ENCODE peak calls at places on chromosome 10, in ten cellular contexts. One of them, this sample, is unnamed.
A peak's percentile ranks its signal among the peaks of the same experiment; 100 is the strongest.

GRCh38 chr10:102635377-102635776 is 8.9 kb upstream of the TRIM8 start:
- DNase-seq in activated T-helper 1 cell treated with anti-CD3 and anti-CD28 coated beads, Interleukin-12 subunit alpha, Interleukin-12 subunit beta, Interleukin-2, Interleukin-4 antibody, amounts not matched to agents 30 ng/mL and 10 ng/mL and 1 ng/mL, durations not matched to agents 14 hours and 24 hours and 36 hours: no peak
- DNase-seq in NCI-H748 treated with DMSO at 0.1 percent for 48 hours: no peak
- DNase-seq in Peyer's patch: no peak
- DNase-seq in neural crest cell: no peak
- DNase-seq in GF-D8: peak; percentile 78
- DNase-seq in fibroblast of the aortic adventitia: no peak
- DNase-seq in AG04450: no peak
- DNase-seq in activated CD4-positive, CD25-positive, alpha-beta regulatory T cell: no peak
- DNase-seq in SW480: no peak
- DNase-seq in this sample: no peak

GRCh38 chr10:32445036-32445435 is 904 bp upstream of the CCDC7 start:
- DNase-seq in fibroblast of the aortic adventitia: peak; percentile 5
- DNase-seq in GF-D8: no peak
- DNase-seq in AG04450: no peak
- DNase-seq in Peyer's patch: no peak
- DNase-seq in NCI-H748 treated with DMSO at 0.1 percent for 48 hours: no peak
- DNase-seq in SW480: no peak
- DNase-seq in activated T-helper 1 cell treated with anti-CD3 and anti-CD28 coated beads, Interleukin-12 subunit alpha, Interleukin-12 subunit beta, Interleukin-2, Interleukin-4 antibody, amounts not matched to agents 30 ng/mL and 10 ng/mL and 1 ng/mL, durations not matched to agents 14 hours and 24 hours and 36 hours: no peak
- DNase-seq in activated CD4-positive, CD25-positive, alpha-beta regulatory T cell: no peak
- DNase-seq in neural crest cell: no peak
- DNase-seq in this sample: peak; percentile 8

GRCh38 chr10:45383682-45384320 is 9.8 kb downstream of the ALOX5 start:
- DNase-seq in SW480: no peak
- DNase-seq in activated CD4-positive, CD25-positive, alpha-beta regulatory T cell: no peak
- DNase-seq in GF-D8: no peak
- DNase-seq in neural crest cell: no peak
- DNase-seq in AG04450: no peak
- DNase-seq in activated T-helper 1 cell treated with anti-CD3 and anti-CD28 coated beads, Interleukin-12 subunit alpha, Interleukin-12 subunit beta, Interleukin-2, Interleukin-4 antibody, amounts not matched to agents 30 ng/mL and 10 ng/mL and 1 ng/mL, durations not matched to agents 14 hours and 24 hours and 36 hours: no peak
- DNase-seq in fibroblast of the aortic adventitia: no peak
- DNase-seq in NCI-H748 treated with DMSO at 0.1 percent for 48 hours: no peak
- DNase-seq in Peyer's patch: no peak
- DNase-seq in this sample: no peak

GRCh38 chr10:115948415-115948814 is 324.6 kb downstream of the GFRA1 start:
- DNase-seq in SW480: no peak
- DNase-seq in neural crest cell: no peak
- DNase-seq in activated T-helper 1 cell treated with anti-CD3 and anti-CD28 coated beads, Interleukin-12 subunit alpha, Interleukin-12 subunit beta, Interleukin-2, Interleukin-4 antibody, amounts not matched to agents 30 ng/mL and 10 ng/mL and 1 ng/mL, durations not matched to agents 14 hours and 24 hours and 36 hours: no peak
- DNase-seq in NCI-H748 treated with DMSO at 0.1 percent for 48 hours: no peak
- DNase-seq in GF-D8: no peak
- DNase-seq in Peyer's patch: no peak
- DNase-seq in fibroblast of the aortic adventitia: peak; percentile 47
- DNase-seq in activated CD4-positive, CD25-positive, alpha-beta regulatory T cell: no peak
- DNase-seq in AG04450: no peak
- DNase-seq in this sample: peak; percentile 66

GRCh38 chr10:12961416-12961815 is 40.1 kb downstream of the CCDC3 start:
- DNase-seq in activated CD4-positive, CD25-positive, alpha-beta regulatory T cell: no peak
- DNase-seq in SW480: no peak
- DNase-seq in neural crest cell: no peak
- DNase-seq in GF-D8: no peak
- DNase-seq in AG04450: no peak
- DNase-seq in activated T-helper 1 cell treated with anti-CD3 and anti-CD28 coated beads, Interleukin-12 subunit alpha, Interleukin-12 subunit beta, Interleukin-2, Interleukin-4 antibody, amounts not matched to agents 30 ng/mL and 10 ng/mL and 1 ng/mL, durations not matched to agents 14 hours and 24 hours and 36 hours: no peak
- DNase-seq in Peyer's patch: no peak
- DNase-seq in fibroblast of the aortic adventitia: no peak
- DNase-seq in NCI-H748 treated with DMSO at 0.1 percent for 48 hours: no peak
- DNase-seq in this sample: no peak

GRCh38 chr10:113424304-113424721 is 128.5 kb upstream of the HABP2 start:
- DNase-seq in activated T-helper 1 cell treated with anti-CD3 and anti-CD28 coated beads, Interleukin-12 subunit alpha, Interleukin-12 subunit beta, Interleukin-2, Interleukin-4 antibody, amounts not matched to agents 30 ng/mL and 10 ng/mL and 1 ng/mL, durations not matched to agents 14 hours and 24 hours and 36 hours: no peak
- DNase-seq in activated CD4-positive, CD25-positive, alpha-beta regulatory T cell: no peak
- DNase-seq in AG04450: no peak
- DNase-seq in NCI-H748 treated with DMSO at 0.1 percent for 48 hours: no peak
- DNase-seq in SW480: no peak
- DNase-seq in Peyer's patch: no peak
- DNase-seq in fibroblast of the aortic adventitia: no peak
- DNase-seq in neural crest cell: no peak
- DNase-seq in GF-D8: no peak
- DNase-seq in this sample: peak; percentile 55

GRCh38 chr10:5442056-5442989 is 30.0 kb downstream of the NET1 start:
- DNase-seq in activated CD4-positive, CD25-positive, alpha-beta regulatory T cell: no peak
- DNase-seq in SW480: peak; percentile 69
- DNase-seq in activated T-helper 1 cell treated with anti-CD3 and anti-CD28 coated beads, Interleukin-12 subunit alpha, Interleukin-12 subunit beta, Interleukin-2, Interleukin-4 antibody, amounts not matched to agents 30 ng/mL and 10 ng/mL and 1 ng/mL, durations not matched to agents 14 hours and 24 hours and 36 hours: peak; percentile 27
- DNase-seq in Peyer's patch: no peak
- DNase-seq in GF-D8: peak; percentile 28
- DNase-seq in fibroblast of the aortic adventitia: peak; percentile 77
- DNase-seq in NCI-H748 treated with DMSO at 0.1 percent for 48 hours: peak; percentile 42
- DNase-seq in AG04450: no peak
- DNase-seq in neural crest cell: peak; percentile 31
- DNase-seq in this sample: peak; percentile 62

GRCh38 chr10:86265877-86266259 is 100.7 kb downstream of the GRID1 start:
- DNase-seq in fibroblast of the aortic adventitia: no peak
- DNase-seq in AG04450: no peak
- DNase-seq in GF-D8: no peak
- DNase-seq in Peyer's patch: peak; percentile 22
- DNase-seq in NCI-H748 treated with DMSO at 0.1 percent for 48 hours: no peak
- DNase-seq in activated T-helper 1 cell treated with anti-CD3 and anti-CD28 coated beads, Interleukin-12 subunit alpha, Interleukin-12 subunit beta, Interleukin-2, Interleukin-4 antibody, amounts not matched to agents 30 ng/mL and 10 ng/mL and 1 ng/mL, durations not matched to agents 14 hours and 24 hours and 36 hours: no peak
- DNase-seq in neural crest cell: no peak
- DNase-seq in activated CD4-positive, CD25-positive, alpha-beta regulatory T cell: no peak
- DNase-seq in SW480: no peak
- DNase-seq in this sample: no peak

GRCh38 chr10:72259491-72260214 is 14.1 kb upstream of the DDIT4 start:
- DNase-seq in activated CD4-positive, CD25-positive, alpha-beta regulatory T cell: no peak
- DNase-seq in SW480: no peak
- DNase-seq in AG04450: no peak
- DNase-seq in NCI-H748 treated with DMSO at 0.1 percent for 48 hours: no peak
- DNase-seq in activated T-helper 1 cell treated with anti-CD3 and anti-CD28 coated beads, Interleukin-12 subunit alpha, Interleukin-12 subunit beta, Interleukin-2, Interleukin-4 antibody, amounts not matched to agents 30 ng/mL and 10 ng/mL and 1 ng/mL, durations not matched to agents 14 hours and 24 hours and 36 hours: no peak
- DNase-seq in neural crest cell: no peak
- DNase-seq in fibroblast of the aortic adventitia: peak; percentile 81
- DNase-seq in GF-D8: no peak
- DNase-seq in Peyer's patch: no peak
- DNase-seq in this sample: peak; percentile 61

GRCh38 chr10:29734640-29734979 is 99.8 kb upstream of the SVIL start:
- DNase-seq in Peyer's patch: no peak
- DNase-seq in SW480: no peak
- DNase-seq in activated T-helper 1 cell treated with anti-CD3 and anti-CD28 coated beads, Interleukin-12 subunit alpha, Interleukin-12 subunit beta, Interleukin-2, Interleukin-4 antibody, amounts not matched to agents 30 ng/mL and 10 ng/mL and 1 ng/mL, durations not matched to agents 14 hours and 24 hours and 36 hours: no peak
- DNase-seq in fibroblast of the aortic adventitia: peak; percentile 47
- DNase-seq in AG04450: no peak
- DNase-seq in GF-D8: no peak
- DNase-seq in neural crest cell: no peak
- DNase-seq in activated CD4-positive, CD25-positive, alpha-beta regulatory T cell: no peak
- DNase-seq in NCI-H748 treated with DMSO at 0.1 percent for 48 hours: no peak
- DNase-seq in this sample: no peak

GRCh38 chr10:129743738-129744133 is 220.3 kb downstream of the EBF3 start:
- DNase-seq in GF-D8: no peak
- DNase-seq in NCI-H748 treated with DMSO at 0.1 percent for 48 hours: no peak
- DNase-seq in Peyer's patch: peak; percentile 25
- DNase-seq in SW480: no peak
- DNase-seq in neural crest cell: no peak
- DNase-seq in activated CD4-positive, CD25-positive, alpha-beta regulatory T cell: no peak
- DNase-seq in AG04450: no peak
- DNase-seq in activated T-helper 1 cell treated with anti-CD3 and anti-CD28 coated beads, Interleukin-12 subunit alpha, Interleukin-12 subunit beta, Interleukin-2, Interleukin-4 antibody, amounts not matched to agents 30 ng/mL and 10 ng/mL and 1 ng/mL, durations not matched to agents 14 hours and 24 hours and 36 hours: no peak
- DNase-seq in fibroblast of the aortic adventitia: no peak
- DNase-seq in this sample: no peak

GRCh38 chr10:132534348-132535064 is 3.1 kb upstream of the INPP5A start:
- DNase-seq in NCI-H748 treated with DMSO at 0.1 percent for 48 hours: no peak
- DNase-seq in AG04450: no peak
- DNase-seq in fibroblast of the aortic adventitia: no peak
- DNase-seq in activated T-helper 1 cell treated with anti-CD3 and anti-CD28 coated beads, Interleukin-12 subunit alpha, Interleukin-12 subunit beta, Interleukin-2, Interleukin-4 antibody, amounts not matched to agents 30 ng/mL and 10 ng/mL and 1 ng/mL, durations not matched to agents 14 hours and 24 hours and 36 hours: no peak
- DNase-seq in activated CD4-positive, CD25-positive, alpha-beta regulatory T cell: no peak
- DNase-seq in neural crest cell: no peak
- DNase-seq in GF-D8: no peak
- DNase-seq in Peyer's patch: no peak
- DNase-seq in SW480: no peak
- DNase-seq in this sample: no peak

GRCh38 chr10:17038627-17039026 is 91.0 kb downstream of the CUBN start:
- DNase-seq in AG04450: no peak
- DNase-seq in neural crest cell: no peak
- DNase-seq in Peyer's patch: peak; percentile 56
- DNase-seq in activated CD4-positive, CD25-positive, alpha-beta regulatory T cell: no peak
- DNase-seq in activated T-helper 1 cell treated with anti-CD3 and anti-CD28 coated beads, Interleukin-12 subunit alpha, Interleukin-12 subunit beta, Interleukin-2, Interleukin-4 antibody, amounts not matched to agents 30 ng/mL and 10 ng/mL and 1 ng/mL, durations not matched to agents 14 hours and 24 hours and 36 hours: no peak
- DNase-seq in fibroblast of the aortic adventitia: peak; percentile 96
- DNase-seq in GF-D8: no peak
- DNase-seq in NCI-H748 treated with DMSO at 0.1 percent for 48 hours: no peak
- DNase-seq in SW480: no peak
- DNase-seq in this sample: peak; percentile 50

GRCh38 chr10:121437596-121437995 is 160.6 kb downstream of the FGFR2 start:
- DNase-seq in Peyer's patch: no peak
- DNase-seq in NCI-H748 treated with DMSO at 0.1 percent for 48 hours: no peak
- DNase-seq in activated CD4-positive, CD25-positive, alpha-beta regulatory T cell: no peak
- DNase-seq in activated T-helper 1 cell treated with anti-CD3 and anti-CD28 coated beads, Interleukin-12 subunit alpha, Interleukin-12 subunit beta, Interleukin-2, Interleukin-4 antibody, amounts not matched to agents 30 ng/mL and 10 ng/mL and 1 ng/mL, durations not matched to agents 14 hours and 24 hours and 36 hours: no peak
- DNase-seq in fibroblast of the aortic adventitia: no peak
- DNase-seq in GF-D8: no peak
- DNase-seq in neural crest cell: peak; percentile 16
- DNase-seq in AG04450: no peak
- DNase-seq in SW480: no peak
- DNase-seq in this sample: no peak

GRCh38 chr10:4372601-4373000 is 453.4 kb upstream of the AKR1E2 start:
- DNase-seq in GF-D8: no peak
- DNase-seq in SW480: no peak
- DNase-seq in Peyer's patch: no peak
- DNase-seq in neural crest cell: no peak
- DNase-seq in activated T-helper 1 cell treated with anti-CD3 and anti-CD28 coated beads, Interleukin-12 subunit alpha, Interleukin-12 subunit beta, Interleukin-2, Interleukin-4 antibody, amounts not matched to agents 30 ng/mL and 10 ng/mL and 1 ng/mL, durations not matched to agents 14 hours and 24 hours and 36 hours: no peak
- DNase-seq in AG04450: peak; percentile 96
- DNase-seq in NCI-H748 treated with DMSO at 0.1 percent for 48 hours: peak; percentile 24
- DNase-seq in activated CD4-positive, CD25-positive, alpha-beta regulatory T cell: no peak
- DNase-seq in fibroblast of the aortic adventitia: peak; percentile 99
- DNase-seq in this sample: peak; percentile 80

GRCh38 chr10:3898821-3899220 is 113.8 kb upstream of the KLF6 start:
- DNase-seq in neural crest cell: no peak
- DNase-seq in Peyer's patch: no peak
- DNase-seq in fibroblast of the aortic adventitia: no peak
- DNase-seq in GF-D8: no peak
- DNase-seq in activated CD4-positive, CD25-positive, alpha-beta regulatory T cell: no peak
- DNase-seq in AG04450: no peak
- DNase-seq in NCI-H748 treated with DMSO at 0.1 percent for 48 hours: no peak
- DNase-seq in SW480: no peak
- DNase-seq in activated T-helper 1 cell treated with anti-CD3 and anti-CD28 coated beads, Interleukin-12 subunit alpha, Interleukin-12 subunit beta, Interleukin-2, Interleukin-4 antibody, amounts not matched to agents 30 ng/mL and 10 ng/mL and 1 ng/mL, durations not matched to agents 14 hours and 24 hours and 36 hours: no peak
- DNase-seq in this sample: no peak

GRCh38 chr10:87092861-87093460 is 1.7 kb downstream of the GLUD1 start:
- DNase-seq in Peyer's patch: peak; percentile 50
- DNase-seq in activated T-helper 1 cell treated with anti-CD3 and anti-CD28 coated beads, Interleukin-12 subunit alpha, Interleukin-12 subunit beta, Interleukin-2, Interleukin-4 antibody, amounts not matched to agents 30 ng/mL and 10 ng/mL and 1 ng/mL, durations not matched to agents 14 hours and 24 hours and 36 hours: peak; percentile 13
- DNase-seq in NCI-H748 treated with DMSO at 0.1 percent for 48 hours: peak; percentile 1
- DNase-seq in AG04450: no peak
- DNase-seq in activated CD4-positive, CD25-positive, alpha-beta regulatory T cell: no peak
- DNase-seq in fibroblast of the aortic adventitia: no peak
- DNase-seq in neural crest cell: no peak
- DNase-seq in SW480: peak; percentile 46
- DNase-seq in GF-D8: no peak
- DNase-seq in this sample: peak; percentile 8

GRCh38 chr10:48945441-48946143 is 6.0 kb upstream of the LRRC18 start:
- DNase-seq in GF-D8: no peak
- DNase-seq in activated CD4-positive, CD25-positive, alpha-beta regulatory T cell: no peak
- DNase-seq in SW480: no peak
- DNase-seq in NCI-H748 treated with DMSO at 0.1 percent for 48 hours: no peak
- DNase-seq in neural crest cell: no peak
- DNase-seq in activated T-helper 1 cell treated with anti-CD3 and anti-CD28 coated beads, Interleukin-12 subunit alpha, Interleukin-12 subunit beta, Interleukin-2, Interleukin-4 antibody, amounts not matched to agents 30 ng/mL and 10 ng/mL and 1 ng/mL, durations not matched to agents 14 hours and 24 hours and 36 hours: no peak
- DNase-seq in Peyer's patch: peak; percentile 48
- DNase-seq in fibroblast of the aortic adventitia: no peak
- DNase-seq in AG04450: no peak
- DNase-seq in this sample: no peak

GRCh38 chr10:6494934-6495592 is 85.0 kb downstream of the PRKCQ start:
- DNase-seq in fibroblast of the aortic adventitia: no peak
- DNase-seq in AG04450: no peak
- DNase-seq in Peyer's patch: peak; percentile 61
- DNase-seq in neural crest cell: no peak
- DNase-seq in GF-D8: no peak
- DNase-seq in SW480: no peak
- DNase-seq in activated T-helper 1 cell treated with anti-CD3 and anti-CD28 coated beads, Interleukin-12 subunit alpha, Interleukin-12 subunit beta, Interleukin-2, Interleukin-4 antibody, amounts not matched to agents 30 ng/mL and 10 ng/mL and 1 ng/mL, durations not matched to agents 14 hours and 24 hours and 36 hours: peak; percentile 66
- DNase-seq in activated CD4-positive, CD25-positive, alpha-beta regulatory T cell: no peak
- DNase-seq in NCI-H748 treated with DMSO at 0.1 percent for 48 hours: no peak
- DNase-seq in this sample: no peak

GRCh38 chr10:26479766-26480492 is 41.8 kb downstream of the APBB1IP start:
- DNase-seq in AG04450: no peak
- DNase-seq in activated T-helper 1 cell treated with anti-CD3 and anti-CD28 coated beads, Interleukin-12 subunit alpha, Interleukin-12 subunit beta, Interleukin-2, Interleukin-4 antibody, amounts not matched to agents 30 ng/mL and 10 ng/mL and 1 ng/mL, durations not matched to agents 14 hours and 24 hours and 36 hours: peak; percentile 29
- DNase-seq in activated CD4-positive, CD25-positive, alpha-beta regulatory T cell: no peak
- DNase-seq in neural crest cell: no peak
- DNase-seq in GF-D8: peak; percentile 67
- DNase-seq in NCI-H748 treated with DMSO at 0.1 percent for 48 hours: no peak
- DNase-seq in fibroblast of the aortic adventitia: no peak
- DNase-seq in Peyer's patch: peak; percentile 56
- DNase-seq in SW480: no peak
- DNase-seq in this sample: no peak

GRCh38 chr10:33155720-33156638 is 178.5 kb downstream of the NRP1 start:
- DNase-seq in fibroblast of the aortic adventitia: peak; percentile 85
- DNase-seq in Peyer's patch: no peak
- DNase-seq in neural crest cell: no peak
- DNase-seq in SW480: peak; percentile 64
- DNase-seq in AG04450: peak; percentile 59
- DNase-seq in activated T-helper 1 cell treated with anti-CD3 and anti-CD28 coated beads, Interleukin-12 subunit alpha, Interleukin-12 subunit beta, Interleukin-2, Interleukin-4 antibody, amounts not matched to agents 30 ng/mL and 10 ng/mL and 1 ng/mL, durations not matched to agents 14 hours and 24 hours and 36 hours: no peak
- DNase-seq in GF-D8: no peak
- DNase-seq in activated CD4-positive, CD25-positive, alpha-beta regulatory T cell: no peak
- DNase-seq in NCI-H748 treated with DMSO at 0.1 percent for 48 hours: peak; percentile 19
- DNase-seq in this sample: peak; percentile 61

GRCh38 chr10:102645741-102646609 is 1.7 kb downstream of the TRIM8 start:
- DNase-seq in AG04450: peak; percentile 84
- DNase-seq in activated T-helper 1 cell treated with anti-CD3 and anti-CD28 coated beads, Interleukin-12 subunit alpha, Interleukin-12 subunit beta, Interleukin-2, Interleukin-4 antibody, amounts not matched to agents 30 ng/mL and 10 ng/mL and 1 ng/mL, durations not matched to agents 14 hours and 24 hours and 36 hours: peak; percentile 63
- DNase-seq in neural crest cell: no peak
- DNase-seq in Peyer's patch: peak; percentile 90
- DNase-seq in GF-D8: peak; percentile 97
- DNase-seq in fibroblast of the aortic adventitia: peak; percentile 95
- DNase-seq in activated CD4-positive, CD25-positive, alpha-beta regulatory T cell: peak; percentile 53
- DNase-seq in SW480: peak; percentile 94
- DNase-seq in NCI-H748 treated with DMSO at 0.1 percent for 48 hours: peak; percentile 21
- DNase-seq in this sample: peak; percentile 88

GRCh38 chr10:70679498-70679897 is 7.2 kb downstream of the ADAMTS14 start:
- DNase-seq in GF-D8: no peak
- DNase-seq in Peyer's patch: no peak
- DNase-seq in AG04450: no peak
- DNase-seq in activated CD4-positive, CD25-positive, alpha-beta regulatory T cell: no peak
- DNase-seq in SW480: no peak
- DNase-seq in activated T-helper 1 cell treated with anti-CD3 and anti-CD28 coated beads, Interleukin-12 subunit alpha, Interleukin-12 subunit beta, Interleukin-2, Interleukin-4 antibody, amounts not matched to agents 30 ng/mL and 10 ng/mL and 1 ng/mL, durations not matched to agents 14 hours and 24 hours and 36 hours: no peak
- DNase-seq in fibroblast of the aortic adventitia: peak; percentile 91
- DNase-seq in neural crest cell: no peak
- DNase-seq in NCI-H748 treated with DMSO at 0.1 percent for 48 hours: no peak
- DNase-seq in this sample: peak; percentile 89

GRCh38 chr10:24251547-24251946 is 42.6 kb downstream of the KIAA1217 start:
- DNase-seq in activated CD4-positive, CD25-positive, alpha-beta regulatory T cell: no peak
- DNase-seq in GF-D8: no peak
- DNase-seq in neural crest cell: no peak
- DNase-seq in fibroblast of the aortic adventitia: no peak
- DNase-seq in AG04450: no peak
- DNase-seq in NCI-H748 treated with DMSO at 0.1 percent for 48 hours: no peak
- DNase-seq in SW480: no peak
- DNase-seq in Peyer's patch: no peak
- DNase-seq in activated T-helper 1 cell treated with anti-CD3 and anti-CD28 coated beads, Interleukin-12 subunit alpha, Interleukin-12 subunit beta, Interleukin-2, Interleukin-4 antibody, amounts not matched to agents 30 ng/mL and 10 ng/mL and 1 ng/mL, durations not matched to agents 14 hours and 24 hours and 36 hours: no peak
- DNase-seq in this sample: no peak

GRCh38 chr10:6074489-6075301 is 12.5 kb upstream of the IL2RA start:
- DNase-seq in NCI-H748 treated with DMSO at 0.1 percent for 48 hours: no peak
- DNase-seq in activated T-helper 1 cell treated with anti-CD3 and anti-CD28 coated beads, Interleukin-12 subunit alpha, Interleukin-12 subunit beta, Interleukin-2, Interleukin-4 antibody, amounts not matched to agents 30 ng/mL and 10 ng/mL and 1 ng/mL, durations not matched to agents 14 hours and 24 hours and 36 hours: no peak
- DNase-seq in activated CD4-positive, CD25-positive, alpha-beta regulatory T cell: no peak
- DNase-seq in neural crest cell: no peak
- DNase-seq in AG04450: peak; percentile 41
- DNase-seq in fibroblast of the aortic adventitia: peak; percentile 82
- DNase-seq in GF-D8: no peak
- DNase-seq in SW480: peak; percentile 58
- DNase-seq in Peyer's patch: no peak
- DNase-seq in this sample: peak; percentile 58

GRCh38 chr10:100743626-100744135 is 1.7 kb upstream of the PAX2 start:
- DNase-seq in neural crest cell: no peak
- DNase-seq in Peyer's patch: peak; percentile 59
- DNase-seq in SW480: peak; percentile 79
- DNase-seq in fibroblast of the aortic adventitia: peak; percentile 69
- DNase-seq in GF-D8: peak; percentile 4
- DNase-seq in activated CD4-positive, CD25-positive, alpha-beta regulatory T cell: no peak
- DNase-seq in activated T-helper 1 cell treated with anti-CD3 and anti-CD28 coated beads, Interleukin-12 subunit alpha, Interleukin-12 subunit beta, Interleukin-2, Interleukin-4 antibody, amounts not matched to agents 30 ng/mL and 10 ng/mL and 1 ng/mL, durations not matched to agents 14 hours and 24 hours and 36 hours: peak; percentile 19
- DNase-seq in AG04450: no peak
- DNase-seq in NCI-H748 treated with DMSO at 0.1 percent for 48 hours: peak; percentile 50
- DNase-seq in this sample: peak; percentile 73

GRCh38 chr10:86329896-86330680 is 36.5 kb downstream of the GRID1 start:
- DNase-seq in activated T-helper 1 cell treated with anti-CD3 and anti-CD28 coated beads, Interleukin-12 subunit alpha, Interleukin-12 subunit beta, Interleukin-2, Interleukin-4 antibody, amounts not matched to agents 30 ng/mL and 10 ng/mL and 1 ng/mL, durations not matched to agents 14 hours and 24 hours and 36 hours: no peak
- DNase-seq in AG04450: no peak
- DNase-seq in Peyer's patch: no peak
- DNase-seq in GF-D8: no peak
- DNase-seq in SW480: no peak
- DNase-seq in NCI-H748 treated with DMSO at 0.1 percent for 48 hours: no peak
- DNase-seq in fibroblast of the aortic adventitia: no peak
- DNase-seq in neural crest cell: no peak
- DNase-seq in activated CD4-positive, CD25-positive, alpha-beta regulatory T cell: no peak
- DNase-seq in this sample: no peak

GRCh38 chr10:124033887-124034218 is 59.5 kb downstream of the CHST15 start:
- DNase-seq in AG04450: no peak
- DNase-seq in activated T-helper 1 cell treated with anti-CD3 and anti-CD28 coated beads, Interleukin-12 subunit alpha, Interleukin-12 subunit beta, Interleukin-2, Interleukin-4 antibody, amounts not matched to agents 30 ng/mL and 10 ng/mL and 1 ng/mL, durations not matched to agents 14 hours and 24 hours and 36 hours: no peak
- DNase-seq in neural crest cell: no peak
- DNase-seq in activated CD4-positive, CD25-positive, alpha-beta regulatory T cell: no peak
- DNase-seq in NCI-H748 treated with DMSO at 0.1 percent for 48 hours: no peak
- DNase-seq in Peyer's patch: no peak
- DNase-seq in fibroblast of the aortic adventitia: no peak
- DNase-seq in SW480: no peak
- DNase-seq in GF-D8: no peak
- DNase-seq in this sample: no peak